ENCODE peak calls at places on chromosomes 12 and 14, in four cellular contexts. A is fibroblast of mammary gland, T is ovary, U is HL-60. S is an unnamed sample.

GRCh38 chr14:36506732-36507614 is 13.1 kb downstream of the NKX2-1 start:
- DNase-seq in A (no peak), U (no peak), T (no peak), S (no peak)

GRCh38 chr14:88750945-88751344 is 41.8 kb downstream of the EML5 start:
- DNase-seq in U (no peak), A (no peak), T (no peak), S (no peak)

GRCh38 chr12:53184828-53185227 is 4.1 kb upstream of the CSAD start:
- DNase-seq in A (no peak), T (no peak), U (no peak), S (no peak)

GRCh38 chr14:39243831-39244230 is 10.1 kb downstream of the MIA2 start:
- DNase-seq in T (no peak), A (no peak), U (no peak), S (no peak)

GRCh38 chr14:99187858-99188257 is 84.1 kb downstream of the BCL11B start:
- DNase-seq in U (no peak), T (no peak), A (no peak), S (no peak)

GRCh38 chr14:73754911-73755360 is 40.8 kb upstream of the PNMA1 start:
- DNase-seq in T (peak), A (peak), U (no peak), S (peak)

GRCh38 chr14:46197856-46198255 is 453.7 kb downstream of the RPL10L start:
- DNase-seq in A (peak), U (no peak), T (no peak), S (no peak)

GRCh38 chr14:74575507-74575906 is 36.5 kb downstream of the LTBP2 start:
- DNase-seq in U (no peak), A (no peak), T (no peak), S (no peak)

GRCh38 chr12:76921891-76922664 is 43.3 kb upstream of the CSRP2 start:
- DNase-seq in A (peak), U (no peak), T (no peak), S (peak)

GRCh38 chr12:130715996-130716917 is at the start of gene RIMBP2:
- DNase-seq in A (no peak), T (no peak), U (no peak), S (peak)

GRCh38 chr14:36129181-36129580 is 47.3 kb downstream of the PTCSC3 start:
- DNase-seq in U (no peak), T (no peak), A (no peak), S (no peak)

GRCh38 chr14:65153101-65153500 is 50.8 kb upstream of the MAX start:
- DNase-seq in A (no peak), T (peak), U (no peak), S (no peak)

GRCh38 chr14:104984056-104984894 is 1.3 kb upstream of the CLBA1 start:
- DNase-seq in T (no peak), U (no peak), A (no peak), S (no peak)

GRCh38 chr12:121167232-121167820 is 34.6 kb downstream of the P2RX7 start:
- DNase-seq in U (no peak), A (peak), T (no peak), S (no peak)

GRCh38 chr14:39451811-39452210 is 19.6 kb upstream of the FBXO33 start:
- DNase-seq in A (no peak), U (no peak), T (no peak), S (no peak)

GRCh38 chr12:130555628-130556485 is 160.2 kb downstream of the RIMBP2 start:
- DNase-seq in A (no peak), U (no peak), T (no peak), S (no peak)

GRCh38 chr12:51333536-51333935 is 9.6 kb upstream of the BIN2 start:
- DNase-seq in T (no peak), U (no peak), A (no peak), S (no peak)

GRCh38 chr12:92302041-92302829 is 156.6 kb upstream of the BTG1 start:
- DNase-seq in U (no peak), T (no peak), A (no peak), S (no peak)

GRCh38 chr12:63978519-63978918 is 134.0 kb downstream of the SRGAP1 start:
- DNase-seq in A (peak), U (no peak), T (no peak), S (peak)

GRCh38 chr12:269216-269615 is 6.6 kb upstream of the SLC6A13 start:
- DNase-seq in U (no peak), T (no peak), A (peak), S (peak)

GRCh38 chr12:103879048-103879692 is 38.1 kb upstream of the NT5DC3 start:
- DNase-seq in T (no peak), U (no peak), A (no peak), S (no peak)

GRCh38 chr14:80973918-80974317 is 18.5 kb downstream of the TSHR start:
- DNase-seq in A (peak), U (no peak), T (no peak), S (no peak)

GRCh38 chr14:61575126-61575525 is 120.2 kb upstream of the HIF1A start:
- DNase-seq in U (no peak), A (no peak), T (no peak), S (no peak)

GRCh38 chr12:53949631-53950440 is 4.9 kb upstream of the HOXC12 start:
- DNase-seq in A (no peak), U (no peak), T (no peak), S (no peak)

GRCh38 chr12:78181544-78182162 is 351.0 kb downstream of the NAV3 start:
- DNase-seq in A (peak), T (no peak), U (no peak), S (peak)

GRCh38 chr12:108532061-108532848 is 17.2 kb downstream of the FICD start:
- DNase-seq in T (no peak), A (no peak), U (no peak), S (no peak)

GRCh38 chr12:12546314-12546772 is 16.3 kb downstream of the DUSP16 start:
- DNase-seq in T (no peak), U (no peak), A (peak), S (no peak)

GRCh38 chr14:54722791-54723432 is 156.0 kb downstream of the SAMD4A start:
- DNase-seq in A (peak), T (no peak), U (no peak), S (peak)
- TF ChIP-seq CTCF in A (peak), T (no peak), U (no peak), S (peak)

GRCh38 chr14:77314043-77314442 is 6.6 kb downstream of the POMT2 start:
- DNase-seq in T (no peak), A (peak), U (no peak), S (peak)

GRCh38 chr14:77316872-77317271 is 3.8 kb downstream of the POMT2 start:
- DNase-seq in U (no peak), A (peak), T (no peak), S (no peak)

GRCh38 chr14:77313374-77313773 is 7.3 kb downstream of the POMT2 start:
- DNase-seq in T (no peak), A (no peak), U (no peak), S (no peak)

GRCh38 chr14:77314539-77314938 is 6.1 kb downstream of the POMT2 start:
- DNase-seq in U (no peak), A (no peak), T (no peak), S (no peak)

DNA sequence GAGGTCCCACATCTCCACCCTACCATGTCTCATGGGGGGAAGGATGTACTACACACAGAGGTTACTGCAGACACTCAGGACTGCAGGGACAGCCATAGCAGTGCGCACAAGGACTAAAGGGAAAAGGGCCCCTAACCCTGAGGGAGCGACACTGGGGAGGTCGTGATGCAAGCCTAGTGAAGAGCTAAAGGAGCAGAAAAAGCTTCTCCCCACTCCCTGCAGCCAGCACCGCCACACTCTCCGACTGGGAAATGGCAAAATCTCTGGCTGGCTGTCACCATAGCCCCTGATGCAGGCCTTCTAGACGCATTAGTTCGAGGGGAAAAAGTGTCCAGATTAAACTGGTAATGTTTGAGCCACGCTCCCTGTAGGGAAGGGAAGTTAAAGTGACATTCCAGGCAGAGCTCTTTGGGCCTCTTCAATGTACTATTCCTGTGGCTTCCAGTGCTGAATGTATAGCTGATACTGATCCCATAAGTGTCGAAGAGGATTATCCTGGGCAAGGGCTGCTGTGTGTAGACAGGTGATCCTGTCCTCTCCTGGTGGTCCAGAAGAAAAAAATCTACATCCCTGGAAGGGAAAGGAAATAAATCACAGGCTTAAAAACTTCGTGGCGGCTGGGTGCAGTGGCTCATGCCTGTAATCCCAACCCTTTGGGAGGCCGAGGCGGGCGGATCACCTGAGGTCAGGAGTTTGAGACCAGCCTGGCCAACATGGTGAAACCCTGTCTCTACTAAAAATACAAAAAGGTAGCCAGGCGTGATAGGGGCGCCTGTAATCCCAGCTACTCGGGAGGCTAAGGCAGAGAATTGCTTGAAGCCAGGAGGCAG is 5.4 kb downstream of the POMT2 start:
- DNase-seq in A (no peak), T (no peak), U (no peak), S (no peak)
- H3K4me3 ChIP-seq in A (no peak), T (no peak), U (no peak), S (no peak)

GRCh38 chr12:119989619-119990381 is 764 bp downstream of the BICDL1 start:
- DNase-seq in U (peak), A (peak), T (peak), S (peak)

GRCh38 chr12:119992129-119992705 is 3.2 kb downstream of the BICDL1 start:
- DNase-seq in T (no peak), A (no peak), U (no peak), S (no peak)

GRCh38 chr12:119990382-119990874 is 1.4 kb downstream of the BICDL1 start:
- DNase-seq in U (no peak), A (no peak), T (no peak), S (no peak)

GRCh38 chr12:119988788-119989618 is at the start of gene BICDL1:
- DNase-seq in T (peak), A (peak), U (peak), S (peak)

GRCh38 chr12:119988440-119988787 is 622 bp upstream of the BICDL1 start:
- DNase-seq in U (no peak), T (no peak), A (peak), S (peak)
- TF ChIP-seq CTCF in U (no peak), T (no peak), A (peak), S (peak)

GRCh38 chr14:44662250-44662891 is 155.3 kb upstream of the FSCB start:
- DNase-seq in T (no peak), A (no peak), U (no peak), S (no peak)

GRCh38 chr14:44657688-44658388 is 150.8 kb upstream of the FSCB start:
- DNase-seq in T (no peak), U (no peak), A (no peak), S (peak)

GRCh38 chr14:44657153-44657552 is 150.1 kb upstream of the FSCB start:
- DNase-seq in A (no peak), U (no peak), T (no peak), S (no peak)

GRCh38 chr14:44652640-44653039 is 145.6 kb upstream of the FSCB start:
- DNase-seq in T (no peak), U (no peak), A (no peak), S (no peak)

GRCh38 chr14:44658389-44658696 is 151.3 kb upstream of the FSCB start:
- DNase-seq in T (no peak), A (no peak), U (no peak), S (no peak)
- H3K4me3 ChIP-seq in T (no peak), A (no peak), U (no peak), S (no peak)

GRCh38 chr14:95849761-95850160 is 26.9 kb upstream of the TUNAR start:
- DNase-seq in T (no peak), A (no peak), U (no peak), S (no peak)

GRCh38 chr14:95855606-95856005 is 21.0 kb upstream of the TUNAR start:
- DNase-seq in U (no peak), A (no peak), T (no peak), S (no peak)

GRCh38 chr14:95850429-95850828 is 26.2 kb upstream of the TUNAR start:
- DNase-seq in T (no peak), U (no peak), A (no peak), S (no peak)
- TF ChIP-seq CTCF in T (no peak), U (no peak), A (no peak), S (no peak)